ENCODE peak calls at places on chromosomes 7 and 10, in nine cellular contexts. T, H, G, B, K, D, X, S and U are unnamed samples.

GRCh38 chr10:92544296-92544695 is 29.6 kb downstream of the IDE start:
- DNase-seq in B (no peak), S (no peak), G (no peak), H (no peak), D (no peak), X (no peak), K (no peak), T (no peak), U (no peak)

GRCh38 chr10:127195571-127196226 is 692 bp downstream of the INSYN2A start:
- DNase-seq in T (no peak), B (no peak), K (no peak), H (no peak), D (peak), S (peak), X (no peak), G (peak), U (no peak)

GRCh38 chr10:35375091-35375765 is 38.9 kb downstream of the CCNY start:
- DNase-seq in G (no peak), B (no peak), K (no peak), D (no peak), X (no peak), S (no peak), T (no peak), H (no peak), U (no peak)

GRCh38 chr7:17680026-17680425 is 260.3 kb downstream of the SNX13 start:
- DNase-seq in T (no peak), B (peak), H (no peak), K (no peak), D (no peak), G (peak), X (peak), S (no peak), U (no peak)

GRCh38 chr7:61576-62360 is 130.6 kb upstream of the FAM20C start:
- DNase-seq in S (no peak), T (no peak), H (no peak), K (no peak), X (no peak), D (no peak), B (peak), G (no peak), U (no peak)

GRCh38 chr7:75732016-75732521 is 6.7 kb downstream of the HIP1 start:
- DNase-seq in G (no peak), T (no peak), H (no peak), X (no peak), K (no peak), S (no peak), B (no peak), D (no peak), U (no peak)

GRCh38 chr10:6259153-6259552 is 56.4 kb downstream of the PFKFB3 start:
- DNase-seq in H (no peak), G (no peak), S (no peak), K (no peak), X (no peak), T (no peak), B (no peak), D (no peak), U (no peak)

GRCh38 chr7:1022356-1022755 is 22.0 kb upstream of the GPR146 start:
- DNase-seq in T (no peak), G (no peak), D (no peak), S (no peak), H (no peak), K (no peak), X (no peak), B (no peak), U (no peak)

GRCh38 chr7:50953820-50954219 is 171.1 kb upstream of the GRB10 start:
- DNase-seq in T (no peak), K (no peak), B (no peak), H (no peak), G (no peak), D (no peak), S (no peak), X (no peak), U (no peak)

GRCh38 chr10:100697070-100697469 is 48.3 kb upstream of the PAX2 start:
- DNase-seq in G (peak), B (no peak), K (no peak), H (no peak), S (no peak), D (no peak), T (no peak), X (no peak), U (no peak)

GRCh38 chr7:104482362-104483042 is 154.1 kb downstream of the LHFPL3 start:
- DNase-seq in S (no peak), D (peak), G (no peak), X (no peak), B (no peak), H (no peak), T (no peak), K (no peak), U (no peak)

GRCh38 chr7:25025218-25025671 is 45.3 kb upstream of the OSBPL3 start:
- DNase-seq in G (peak), D (no peak), K (no peak), B (no peak), H (no peak), X (no peak), S (no peak), T (no peak), U (no peak)

GRCh38 chr10:69241575-69241974 is 21.4 kb downstream of the HKDC1 start:
- DNase-seq in S (no peak), X (no peak), H (no peak), B (peak), D (no peak), G (no peak), K (no peak), T (no peak), U (peak)

GRCh38 chr7:143040209-143040710 is 11.9 kb upstream of the OR6V1 start:
- DNase-seq in D (no peak), S (no peak), K (no peak), G (no peak), H (no peak), T (no peak), X (no peak), B (no peak), U (no peak)

GRCh38 chr10:71028066-71028465 is 139.7 kb upstream of the PCBD1 start:
- DNase-seq in D (no peak), B (peak), H (no peak), G (no peak), T (no peak), X (no peak), S (no peak), K (no peak), U (no peak)

GRCh38 chr7:121195859-121196588 is 132.8 kb upstream of the WNT16 start:
- DNase-seq in H (no peak), S (no peak), G (no peak), X (no peak), B (no peak), D (no peak), K (no peak), T (no peak), U (no peak)